ENCODE peak calls at places on chromosomes 2 and 18, in seven cellular contexts. X is activated CD4-positive, alpha-beta T cell treated with anti-CD3 and anti-CD28 coated beads, Interleukin-2, amount 50 U/mL, for 1 hour; L is activated CD8-positive, alpha-beta T cell treated with anti-CD3 and anti-CD28 coated beads for 36 hours; N is body of pancreas; O is transverse colon; S is upper lobe of left lung; R is mesendoderm. T is an unnamed sample.

GRCh38 chr2:54271843-54272600 is 16.0 kb upstream of the TSPYL6 start:
- DNase-seq in X (no peak), L (peak), N (no peak), O (no peak), S (no peak), R (no peak), T (peak)

GRCh38 chr2:82968381-82968780 is 1490.7 kb downstream of the SUCLG1 start:
- DNase-seq in X (no peak), L (no peak), N (no peak), O (no peak), S (no peak), R (no peak), T (no peak)

GRCh38 chr2:170922683-170923494 is 6.2 kb upstream of the GORASP2 start:
- DNase-seq in X (no peak), L (no peak), N (no peak), O (no peak), S (peak), R (no peak), T (no peak)

GRCh38 chr18:34718610-34719009 is 8.5 kb downstream of the DTNA start:
- DNase-seq in X (no peak), L (no peak), N (no peak), O (no peak), S (no peak), R (no peak), T (no peak)

GRCh38 chr18:70422061-70422965 is 133.5 kb downstream of the SOCS6 start:
- DNase-seq in X (no peak), L (peak), N (peak), O (peak), S (no peak), R (peak), T (no peak)

GRCh38 chr2:85893428-85894258 is 4.9 kb upstream of the ST3GAL5 start:
- DNase-seq in X (no peak), L (no peak), N (no peak), O (no peak), S (no peak), R (peak), T (no peak)

GRCh38 chr2:1681323-1682310 is 62.7 kb downstream of the PXDN start:
- DNase-seq in X (no peak), L (no peak), N (no peak), O (no peak), S (peak), R (no peak), T (no peak)

GRCh38 chr18:45449761-45450227 is 165.5 kb upstream of the SLC14A2 start:
- DNase-seq in X (no peak), L (no peak), N (peak), O (peak), S (no peak), R (no peak), T (no peak)

GRCh38 chr2:23381084-23381483 is 3.9 kb upstream of the KLHL29 start:
- DNase-seq in X (no peak), L (peak), N (peak), O (peak), S (no peak), R (peak), T (no peak)

GRCh38 chr18:12092398-12093229 is 1.0 kb upstream of the ANKRD62 start:
- DNase-seq in X (no peak), L (no peak), N (peak), O (peak), S (peak), R (peak), T (no peak)

GRCh38 chr2:203567786-203568185 is 32.7 kb upstream of the RAPH1 start:
- DNase-seq in X (no peak), L (no peak), N (no peak), O (no peak), S (no peak), R (no peak), T (no peak)

GRCh38 chr2:119117408-119117807 is 41.1 kb downstream of the C1QL2 start:
- DNase-seq in X (no peak), L (no peak), N (no peak), O (no peak), S (peak), R (no peak), T (no peak)

GRCh38 chr2:854460-854859 is 96.2 kb upstream of the SNTG2 start:
- DNase-seq in X (no peak), L (peak), N (peak), O (peak), S (no peak), R (peak), T (peak)